ENCODE peak calls at places on chromosomes 13 and 19, in four cellular contexts. S, O, J and F are unnamed samples.

GRCh38 chr13:33612641-33613638 is 205.0 kb upstream of the RFC3 start:
- DNase-seq in O (no peak), J (no peak), S (peak; percentile 16), F (no peak)

GRCh38 chr19:54478677-54479266 is 5.7 kb upstream of the CDC42EP5 start:
- DNase-seq in S (peak; percentile 59), J (peak; percentile 50), O (peak; percentile 40), F (peak; percentile 76)

GRCh38 chr19:47107201-47107952 is 6.2 kb downstream of the ZC3H4 start:
- DNase-seq in S (peak; percentile 93), J (no peak), O (no peak), F (no peak)

GRCh38 chr19:41373993-41374392 is 2.3 kb upstream of the TMEM91 start:
- DNase-seq in S (no peak), J (no peak), O (no peak), F (no peak)

GRCh38 chr19:33374406-33374703 is 846 bp downstream of the CEBPG start:
- DNase-seq in J (no peak), S (no peak), O (no peak), F (no peak)

GRCh38 chr13:63190742-63191141 is 1775.1 kb upstream of the PCDH20 start:
- DNase-seq in O (no peak), J (no peak), S (no peak), F (no peak)

GRCh38 chr13:30865131-30866009 is 40.7 kb upstream of the MEDAG start:
- DNase-seq in O (peak; percentile 78), S (peak; percentile 80), J (peak; percentile 53), F (peak; percentile 72)

GRCh38 chr19:47032171-47032811 is 12.7 kb downstream of the NPAS1 start:
- DNase-seq in O (peak; percentile 68), J (peak; percentile 69), S (no peak), F (peak; percentile 88)

GRCh38 chr19:50697414-50698124 is 22.0 kb downstream of the SHANK1 start:
- DNase-seq in J (no peak), S (no peak), O (no peak), F (no peak)

GRCh38 chr19:45058622-45059159 is 17.6 kb downstream of the ZNF296 start:
- DNase-seq in O (no peak), S (no peak), J (no peak), F (no peak)

GRCh38 chr19:8552810-8553209 is 24.4 kb downstream of the MYO1F start:
- DNase-seq in O (peak; percentile 58), J (peak; percentile 71), S (peak; percentile 58), F (peak; percentile 52)

GRCh38 chr19:6914321-6914720 is 26.9 kb downstream of the ADGRE1 start:
- DNase-seq in S (no peak), O (no peak), J (no peak), F (no peak)

GRCh38 chr19:13864223-13864512 is 12.8 kb upstream of the NANOS3 start:
- DNase-seq in O (no peak), J (no peak), S (no peak), F (no peak)

GRCh38 chr19:38849746-38850230 is at the start of gene HNRNPL:
- DNase-seq in J (peak; percentile 97), O (peak; percentile 90), S (no peak), F (peak; percentile 99)

GRCh38 chr19:12126707-12127106 is 13.4 kb downstream of the ZNF20 start:
- DNase-seq in O (no peak), S (peak; percentile 24), J (peak; percentile 18), F (peak; percentile 22)

GRCh38 chr13:39451301-39451700 is 151.7 kb downstream of the LHFPL6 start:
- DNase-seq in S (no peak), O (no peak), J (no peak), F (no peak)

GRCh38 chr13:33108620-33109019 is 92.4 kb downstream of the KL start:
- DNase-seq in O (no peak), S (no peak), J (no peak), F (no peak)

GRCh38 chr13:98239156-98240076 is 62.3 kb upstream of the RNF113B start:
- DNase-seq in S (no peak), J (no peak), O (no peak), F (peak; percentile 53)

GRCh38 chr19:19510432-19510831 is 4.9 kb downstream of the TSSK6 start:
- DNase-seq in J (no peak), S (no peak), O (no peak), F (no peak)

GRCh38 chr13:113864303-113864890 is 521 bp upstream of the GAS6 start:
- DNase-seq in J (no peak), O (no peak), S (no peak), F (no peak)

GRCh38 chr13:29239653-29240525 is 355.6 kb downstream of the SLC7A1 start:
- DNase-seq in S (no peak), J (no peak), O (no peak), F (no peak)

GRCh38 chr19:40134866-40135265 is 44.1 kb upstream of the ZNF780A start:
- DNase-seq in O (no peak), J (no peak), S (no peak), F (no peak)

GRCh38 chr13:46523972-46524737 is 28.8 kb upstream of the LRCH1 start:
- DNase-seq in O (no peak), S (no peak), J (no peak), F (no peak)

GRCh38 chr13:46100191-46100877 is 4.5 kb downstream of the CPB2 start:
- DNase-seq in O (no peak), J (peak; percentile 19), S (no peak), F (no peak)

DNA sequence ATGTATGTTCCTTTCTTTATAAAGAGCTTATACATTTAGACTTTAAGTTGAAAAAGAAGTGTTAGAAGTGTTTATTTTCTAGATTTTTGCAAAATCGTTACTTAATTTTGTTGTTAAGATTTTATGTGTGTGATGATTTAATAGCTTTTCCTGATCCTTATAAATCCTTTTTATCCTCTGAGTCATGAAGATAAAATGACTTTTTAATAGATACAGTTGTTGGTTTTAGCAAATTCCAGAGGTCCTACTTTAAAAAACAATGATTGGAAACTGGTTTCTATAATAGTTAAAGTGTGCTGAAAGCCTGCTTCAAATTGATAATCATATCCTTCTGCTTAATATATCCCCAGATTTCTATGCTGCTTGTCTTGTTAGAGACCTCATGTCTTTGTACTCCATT is 39.0 kb downstream of the RNASEH2B start:
- DNase-seq in O (no peak), J (no peak), S (no peak), F (no peak)
- TF ChIP-seq ELF4 in O (no peak), J (no peak), S (no peak), F (no peak)

DNA sequence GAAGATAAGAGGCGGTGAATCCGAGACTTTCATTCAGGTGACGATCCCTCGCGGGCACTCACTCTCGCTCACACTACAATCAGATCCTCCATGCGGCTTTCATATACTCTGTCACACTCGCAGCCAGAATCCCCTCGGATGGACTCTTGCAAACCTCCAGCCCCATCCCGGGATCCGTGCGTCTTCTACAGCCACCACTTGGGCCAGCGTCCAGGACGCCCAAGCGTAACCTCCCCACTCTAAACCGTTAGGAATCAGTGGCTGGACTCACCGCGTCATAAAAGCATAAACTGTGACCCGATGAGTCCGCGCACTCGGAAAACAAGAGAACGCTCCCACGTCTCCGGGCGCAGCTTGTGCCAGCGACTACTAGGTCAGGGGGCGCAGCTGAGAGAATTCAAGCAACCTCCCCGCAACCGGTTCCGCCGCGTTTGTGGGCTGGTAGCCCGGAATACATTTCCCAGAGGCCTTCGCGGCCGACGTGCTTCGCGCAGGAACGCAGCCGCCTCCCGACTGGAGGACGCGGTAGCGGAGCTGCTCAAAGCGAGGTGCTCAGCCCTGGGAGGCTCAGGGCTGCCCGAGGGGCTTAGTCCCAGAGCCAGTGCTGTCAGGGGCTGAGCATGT is 27.6 kb downstream of the ZNF607 start:
- DNase-seq in S (peak; percentile 87), O (peak; percentile 34), J (peak; percentile 67), F (peak; percentile 72)
- TF ChIP-seq ELF4 in S (no peak), O (no peak), J (no peak), F (no peak)

GRCh38 chr13:96093296-96094006 is 3.5 kb downstream of the HS6ST3 start:
- DNase-seq in J (no peak), O (no peak), S (no peak), F (no peak)

GRCh38 chr13:96089749-96090239 is at the start of gene HS6ST3:
- DNase-seq in O (peak; percentile 71), J (peak; percentile 14), S (no peak), F (peak; percentile 75)

GRCh38 chr13:96091932-96092253 is 2.0 kb downstream of the HS6ST3 start:
- DNase-seq in O (no peak), J (no peak), S (no peak), F (no peak)

GRCh38 chr13:96090240-96091101 is 564 bp downstream of the HS6ST3 start:
- DNase-seq in S (no peak), O (peak; percentile 49), J (no peak), F (peak; percentile 50)

DNA sequence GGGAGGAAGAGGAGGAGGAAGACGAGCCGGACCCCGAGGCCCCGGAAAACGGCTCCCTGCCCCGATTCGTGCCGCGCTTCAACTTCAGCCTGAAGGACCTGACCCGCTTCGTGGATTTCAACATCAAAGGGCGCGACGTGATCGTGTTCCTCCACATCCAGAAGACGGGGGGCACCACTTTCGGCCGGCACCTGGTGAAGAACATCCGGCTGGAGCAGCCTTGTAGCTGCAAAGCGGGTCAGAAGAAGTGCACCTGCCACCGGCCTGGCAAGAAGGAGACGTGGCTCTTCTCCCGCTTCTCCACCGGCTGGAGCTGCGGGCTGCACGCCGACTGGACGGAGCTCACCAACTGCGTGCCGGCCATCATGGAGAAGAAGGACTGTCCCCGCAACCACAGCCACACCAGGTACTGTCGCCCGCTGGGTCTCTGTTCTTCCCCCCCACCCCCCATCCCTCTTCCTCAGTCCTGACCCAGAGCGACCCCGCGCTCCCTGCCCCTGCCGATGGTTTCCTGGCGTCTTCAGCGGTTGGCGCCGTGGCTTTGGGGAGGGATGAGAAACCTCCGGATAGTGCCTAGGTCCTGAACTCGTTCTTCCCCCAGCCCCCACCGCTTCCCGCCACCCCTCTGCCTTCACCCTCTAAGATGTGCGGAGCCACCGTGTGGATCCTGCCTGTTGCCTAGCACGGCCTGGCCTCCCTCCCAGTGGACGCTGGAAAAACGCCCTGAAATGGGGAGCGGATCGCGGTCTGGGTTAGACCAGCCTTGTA is 1.4 kb downstream of the HS6ST3 start:
- DNase-seq in O (peak; percentile 32), J (no peak), S (no peak), F (peak; percentile 53)
- TF ChIP-seq ELF4 in O (no peak), J (no peak), S (no peak), F (no peak)

DNA sequence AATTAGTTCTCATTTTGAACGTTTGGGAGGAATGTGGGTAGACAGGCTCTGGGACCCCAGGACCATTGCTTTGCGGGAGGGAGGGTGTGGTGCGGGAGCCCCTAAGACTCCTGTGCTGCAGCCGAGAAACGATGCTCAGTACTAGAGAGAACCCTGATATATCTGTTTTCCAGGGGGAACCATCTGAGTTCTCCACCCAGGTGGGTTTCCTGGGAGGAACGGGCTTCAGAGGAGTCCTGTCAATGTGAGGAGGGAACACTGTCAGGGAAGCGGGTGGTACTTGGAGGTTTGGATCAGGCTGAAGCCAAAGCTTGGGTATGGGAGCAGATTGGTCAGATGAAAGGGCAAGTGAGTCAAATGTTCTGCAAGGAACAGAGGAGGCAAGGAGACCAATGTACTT is 358.0 kb downstream of the FGF9 start:
- DNase-seq in O (no peak), S (no peak), J (no peak), F (no peak)
- TF ChIP-seq ELF4 in O (no peak), S (no peak), J (no peak), F (no peak)